ENCODE peak calls at places on chromosomes 6 and 20, in five cellular contexts. One of them, this sample, is unnamed.

GRCh38 chr6:31576897-31577341 is 1.6 kb downstream of the TNF start:
- DNase-seq in fibroblast of pulmonary artery: no peak
- DNase-seq in kidney epithelial cell: no peak
- DNase-seq in lung: no peak
- DNase-seq in IMR-90: no peak
- DNase-seq in this sample: no peak

GRCh38 chr6:119224095-119224701 is 125.4 kb downstream of the MAN1A1 start:
- DNase-seq in fibroblast of pulmonary artery: no peak
- DNase-seq in kidney epithelial cell: no peak
- DNase-seq in lung: no peak
- DNase-seq in IMR-90: no peak
- DNase-seq in this sample: no peak

GRCh38 chr6:25788305-25788922 is 33.9 kb downstream of the SLC17A4 start:
- DNase-seq in fibroblast of pulmonary artery: peak
- DNase-seq in kidney epithelial cell: no peak
- DNase-seq in lung: peak
- DNase-seq in IMR-90: peak
- DNase-seq in this sample: peak

GRCh38 chr6:8084586-8084985 is 17.8 kb downstream of the EEF1E1 start:
- DNase-seq in fibroblast of pulmonary artery: peak
- DNase-seq in kidney epithelial cell: no peak
- DNase-seq in lung: no peak
- DNase-seq in IMR-90: no peak
- DNase-seq in this sample: peak

GRCh38 chr20:59836768-59837167 is 96.7 kb downstream of the SYCP2 start:
- DNase-seq in fibroblast of pulmonary artery: no peak
- DNase-seq in kidney epithelial cell: no peak
- DNase-seq in lung: peak
- DNase-seq in IMR-90: no peak
- DNase-seq in this sample: no peak

GRCh38 chr6:112331306-112331705 is 15.8 kb upstream of the RFPL4B start:
- DNase-seq in fibroblast of pulmonary artery: no peak
- DNase-seq in kidney epithelial cell: no peak
- DNase-seq in lung: no peak
- DNase-seq in IMR-90: no peak
- DNase-seq in this sample: no peak

GRCh38 chr6:1587546-1587945 is 22.2 kb upstream of the FOXC1 start:
- DNase-seq in fibroblast of pulmonary artery: no peak
- DNase-seq in kidney epithelial cell: no peak
- DNase-seq in lung: no peak
- DNase-seq in IMR-90: no peak
- DNase-seq in this sample: no peak

GRCh38 chr6:142838821-142839685 is 105.9 kb downstream of the HIVEP2 start:
- DNase-seq in fibroblast of pulmonary artery: no peak
- DNase-seq in kidney epithelial cell: peak
- DNase-seq in lung: no peak
- DNase-seq in IMR-90: peak
- DNase-seq in this sample: peak

GRCh38 chr20:45392733-45393132 is 14.6 kb upstream of the TP53TG5 start:
- DNase-seq in fibroblast of pulmonary artery: no peak
- DNase-seq in kidney epithelial cell: no peak
- DNase-seq in lung: no peak
- DNase-seq in IMR-90: no peak
- DNase-seq in this sample: no peak

GRCh38 chr6:72620866-72621242 is 1.0 kb upstream of the KCNQ5 start:
- DNase-seq in fibroblast of pulmonary artery: no peak
- DNase-seq in kidney epithelial cell: no peak
- DNase-seq in lung: no peak
- DNase-seq in IMR-90: no peak
- DNase-seq in this sample: peak

GRCh38 chr6:89352329-89353117 is at the start of gene UBE2J1:
- DNase-seq in fibroblast of pulmonary artery: peak
- DNase-seq in kidney epithelial cell: peak
- DNase-seq in lung: peak
- DNase-seq in IMR-90: peak
- DNase-seq in this sample: peak

GRCh38 chr20:58584051-58584824 is 66.8 kb upstream of the STX16 start:
- DNase-seq in fibroblast of pulmonary artery: no peak
- DNase-seq in kidney epithelial cell: no peak
- DNase-seq in lung: no peak
- DNase-seq in IMR-90: no peak
- DNase-seq in this sample: no peak

GRCh38 chr20:53736757-53737403 is 143.2 kb upstream of the ZNF217 start:
- DNase-seq in fibroblast of pulmonary artery: peak
- DNase-seq in kidney epithelial cell: no peak
- DNase-seq in lung: no peak
- DNase-seq in IMR-90: peak
- DNase-seq in this sample: no peak

GRCh38 chr20:8152183-8152582 is 20.1 kb downstream of the PLCB1 start:
- DNase-seq in fibroblast of pulmonary artery: peak
- DNase-seq in kidney epithelial cell: no peak
- DNase-seq in lung: no peak
- DNase-seq in IMR-90: peak
- DNase-seq in this sample: peak

GRCh38 chr6:159727717-159728440 is 573 bp downstream of the WTAP start:
- DNase-seq in fibroblast of pulmonary artery: peak
- DNase-seq in kidney epithelial cell: no peak
- DNase-seq in lung: peak
- DNase-seq in IMR-90: no peak
- DNase-seq in this sample: peak

GRCh38 chr6:149228276-149228962 is 89.1 kb upstream of the TAB2 start:
- DNase-seq in fibroblast of pulmonary artery: no peak
- DNase-seq in kidney epithelial cell: no peak
- DNase-seq in lung: no peak
- DNase-seq in IMR-90: no peak
- DNase-seq in this sample: no peak
- H3K4me3 ChIP-seq in fibroblast of pulmonary artery: no peak
- H3K4me3 ChIP-seq in kidney epithelial cell: no peak
- H3K4me3 ChIP-seq in lung: no peak
- H3K4me3 ChIP-seq in IMR-90: no peak
- H3K4me3 ChIP-seq in this sample: no peak

GRCh38 chr6:17093692-17094091 is 8.2 kb upstream of the STMND1 start:
- DNase-seq in fibroblast of pulmonary artery: no peak
- DNase-seq in kidney epithelial cell: no peak
- DNase-seq in lung: no peak
- DNase-seq in IMR-90: no peak
- DNase-seq in this sample: no peak
- TF ChIP-seq CTCF in fibroblast of pulmonary artery: peak
- TF ChIP-seq CTCF in kidney epithelial cell: peak
- TF ChIP-seq CTCF in lung: no peak
- TF ChIP-seq CTCF in IMR-90: peak
- TF ChIP-seq CTCF in this sample: peak

DNA sequence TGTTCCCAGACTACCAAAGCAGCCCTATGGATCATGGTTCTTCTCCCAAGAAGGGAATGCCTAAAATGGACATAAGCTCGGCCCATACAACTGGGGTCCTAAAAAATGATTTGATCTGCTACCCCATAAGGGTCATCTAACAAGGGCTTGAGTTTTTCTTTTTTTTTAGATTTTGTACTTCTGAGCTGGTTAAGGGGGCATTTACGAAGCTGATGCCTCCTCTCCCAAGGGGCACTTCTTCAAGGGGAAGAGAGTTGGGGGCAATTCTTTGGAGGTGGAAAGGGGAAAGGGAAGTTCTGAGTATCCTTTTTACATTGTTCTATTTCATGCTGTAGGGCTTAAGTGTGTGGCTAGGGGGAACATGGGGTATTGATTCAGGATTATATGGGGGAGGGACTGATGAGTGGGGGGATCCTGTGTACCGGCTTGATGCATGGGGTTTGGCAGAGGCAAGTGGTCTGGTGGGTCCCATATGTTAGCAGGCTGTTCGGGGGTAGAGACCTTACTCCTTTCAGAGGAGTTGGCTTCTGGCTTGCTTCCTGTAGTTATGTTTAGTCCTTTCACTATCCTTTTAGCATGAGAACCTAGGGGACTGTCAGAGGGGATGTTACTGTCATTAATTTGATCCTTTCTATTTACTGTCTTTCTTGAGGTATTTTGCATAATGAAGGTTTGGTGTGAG is 8.1 kb upstream of the ZNFX1 start:
- DNase-seq in fibroblast of pulmonary artery: no peak
- DNase-seq in kidney epithelial cell: no peak
- DNase-seq in lung: no peak
- DNase-seq in IMR-90: no peak
- DNase-seq in this sample: no peak
- H3K4me3 ChIP-seq in fibroblast of pulmonary artery: no peak
- H3K4me3 ChIP-seq in kidney epithelial cell: no peak
- H3K4me3 ChIP-seq in lung: no peak
- H3K4me3 ChIP-seq in IMR-90: no peak
- H3K4me3 ChIP-seq in this sample: no peak

DNA sequence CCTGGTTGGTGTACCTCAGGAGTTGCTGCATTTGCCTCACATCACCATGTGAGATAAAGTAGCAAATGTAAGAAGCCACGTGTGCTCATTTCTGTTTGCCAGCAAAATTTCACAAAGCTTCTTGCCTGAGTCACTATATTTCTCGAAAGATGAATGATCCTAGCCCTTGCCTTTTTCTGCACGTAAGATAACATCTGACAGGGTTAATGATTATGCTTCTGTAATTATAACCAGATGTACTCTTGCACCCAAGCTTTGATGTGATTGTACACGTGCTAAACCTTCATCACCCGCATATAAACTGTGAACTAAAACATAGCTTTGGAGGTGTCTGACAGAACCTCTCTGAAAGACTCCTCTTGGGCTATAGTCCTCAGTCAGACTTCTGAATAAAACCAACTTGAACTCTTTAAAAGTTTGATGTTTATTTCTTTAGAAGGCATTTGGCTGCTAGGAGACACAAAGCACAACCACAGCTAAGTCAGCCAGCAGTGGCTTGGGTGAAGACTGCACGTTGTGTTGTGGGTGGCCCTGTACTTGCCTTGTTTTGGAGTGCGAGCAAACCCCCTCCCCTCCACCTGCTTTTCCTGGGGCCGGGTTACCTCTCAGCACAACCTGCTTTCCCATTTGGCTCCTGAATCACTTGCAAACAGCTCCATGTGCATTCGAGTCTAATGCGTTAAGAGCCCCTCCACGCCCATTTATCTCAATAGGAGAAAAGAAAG is 19.3 kb downstream of the PROKR2 start:
- DNase-seq in fibroblast of pulmonary artery: no peak
- DNase-seq in kidney epithelial cell: no peak
- DNase-seq in lung: no peak
- DNase-seq in IMR-90: no peak
- DNase-seq in this sample: no peak
- TF ChIP-seq CTCF in fibroblast of pulmonary artery: no peak
- TF ChIP-seq CTCF in kidney epithelial cell: no peak
- TF ChIP-seq CTCF in lung: no peak
- TF ChIP-seq CTCF in IMR-90: no peak
- TF ChIP-seq CTCF in this sample: no peak

GRCh38 chr6:158662607-158663464 is 13.0 kb downstream of the SYTL3 start:
- DNase-seq in fibroblast of pulmonary artery: no peak
- DNase-seq in kidney epithelial cell: no peak
- DNase-seq in lung: no peak
- DNase-seq in IMR-90: peak
- DNase-seq in this sample: peak
- H3K4me3 ChIP-seq in fibroblast of pulmonary artery: no peak
- H3K4me3 ChIP-seq in kidney epithelial cell: no peak
- H3K4me3 ChIP-seq in lung: no peak
- H3K4me3 ChIP-seq in IMR-90: no peak
- H3K4me3 ChIP-seq in this sample: peak

This sample was measured in astrocyte of the spinal cord.